ENCODE peak calls at places on chromosomes 4 and X, in eight cellular contexts. One of them, this sample, is unnamed.

GRCh38 chrX:140701480-140701879 is 8.1 kb upstream of the LINC00632 start:
- DNase-seq in adrenal gland: no peak
- DNase-seq in ovary: no peak
- DNase-seq in Peyer's patch: no peak
- DNase-seq in HCT116: no peak
- DNase-seq in GM12878: no peak
- DNase-seq in IMR-90: peak
- DNase-seq in uterus: no peak
- DNase-seq in this sample: peak

GRCh38 chrX:154136627-154137161 is 7.3 kb upstream of the OPN1LW start:
- DNase-seq in GM12878: no peak
- DNase-seq in ovary: peak
- DNase-seq in Peyer's patch: peak
- DNase-seq in IMR-90: peak
- DNase-seq in uterus: peak
- DNase-seq in HCT116: peak
- DNase-seq in adrenal gland: peak
- DNase-seq in this sample: peak

GRCh38 chrX:21004835-21005234 is 369.4 kb upstream of the CNKSR2 start:
- DNase-seq in adrenal gland: no peak
- DNase-seq in HCT116: no peak
- DNase-seq in GM12878: no peak
- DNase-seq in IMR-90: no peak
- DNase-seq in Peyer's patch: no peak
- DNase-seq in uterus: no peak
- DNase-seq in ovary: no peak
- DNase-seq in this sample: no peak

GRCh38 chr4:113113151-113113550 is 63.7 kb downstream of the ANK2 start:
- DNase-seq in uterus: no peak
- DNase-seq in GM12878: no peak
- DNase-seq in ovary: no peak
- DNase-seq in Peyer's patch: no peak
- DNase-seq in adrenal gland: no peak
- DNase-seq in IMR-90: no peak
- DNase-seq in HCT116: no peak
- DNase-seq in this sample: no peak

GRCh38 chr4:157514711-157515110 is 294.2 kb downstream of the GRIA2 start:
- DNase-seq in uterus: no peak
- DNase-seq in GM12878: no peak
- DNase-seq in ovary: no peak
- DNase-seq in adrenal gland: no peak
- DNase-seq in Peyer's patch: no peak
- DNase-seq in IMR-90: no peak
- DNase-seq in HCT116: no peak
- DNase-seq in this sample: peak

GRCh38 chrX:85051627-85052026 is 48.0 kb downstream of the APOOL start:
- DNase-seq in HCT116: no peak
- DNase-seq in uterus: no peak
- DNase-seq in GM12878: no peak
- DNase-seq in ovary: no peak
- DNase-seq in IMR-90: no peak
- DNase-seq in adrenal gland: no peak
- DNase-seq in Peyer's patch: no peak
- DNase-seq in this sample: no peak

GRCh38 chrX:79169484-79169883 is 25.0 kb downstream of the GPR174 start:
- DNase-seq in IMR-90: no peak
- DNase-seq in HCT116: no peak
- DNase-seq in ovary: no peak
- DNase-seq in uterus: no peak
- DNase-seq in GM12878: no peak
- DNase-seq in adrenal gland: no peak
- DNase-seq in Peyer's patch: no peak
- DNase-seq in this sample: no peak

GRCh38 chr4:80201326-80202151 is 4.2 kb downstream of the PRDM8 start:
- DNase-seq in IMR-90: peak
- DNase-seq in adrenal gland: no peak
- DNase-seq in uterus: peak
- DNase-seq in HCT116: no peak
- DNase-seq in ovary: peak
- DNase-seq in Peyer's patch: no peak
- DNase-seq in GM12878: no peak
- DNase-seq in this sample: no peak

GRCh38 chrX:14872355-14872754 is 514 bp downstream of the FANCB start:
- DNase-seq in ovary: no peak
- DNase-seq in adrenal gland: no peak
- DNase-seq in Peyer's patch: no peak
- DNase-seq in IMR-90: no peak
- DNase-seq in GM12878: no peak
- DNase-seq in HCT116: no peak
- DNase-seq in uterus: no peak
- DNase-seq in this sample: no peak

GRCh38 chrX:131729295-131729694 is 185.4 kb downstream of the OR13H1 start:
- DNase-seq in adrenal gland: peak
- DNase-seq in Peyer's patch: no peak
- DNase-seq in IMR-90: peak
- DNase-seq in GM12878: peak
- DNase-seq in HCT116: no peak
- DNase-seq in uterus: peak
- DNase-seq in ovary: peak
- DNase-seq in this sample: peak

GRCh38 chr4:118803253-118803652 is 32.7 kb downstream of the SEC24D start:
- DNase-seq in IMR-90: no peak
- DNase-seq in Peyer's patch: no peak
- DNase-seq in GM12878: no peak
- DNase-seq in ovary: no peak
- DNase-seq in HCT116: no peak
- DNase-seq in uterus: no peak
- DNase-seq in adrenal gland: no peak
- DNase-seq in this sample: peak

GRCh38 chrX:150223176-150224015 is 139.7 kb upstream of the MAMLD1 start:
- DNase-seq in adrenal gland: no peak
- DNase-seq in HCT116: no peak
- DNase-seq in GM12878: no peak
- DNase-seq in ovary: no peak
- DNase-seq in uterus: no peak
- DNase-seq in Peyer's patch: no peak
- DNase-seq in IMR-90: no peak
- DNase-seq in this sample: no peak

GRCh38 chrX:133715715-133716114 is 269.7 kb downstream of the GPC3 start:
- DNase-seq in uterus: no peak
- DNase-seq in Peyer's patch: no peak
- DNase-seq in GM12878: no peak
- DNase-seq in ovary: no peak
- DNase-seq in adrenal gland: no peak
- DNase-seq in HCT116: no peak
- DNase-seq in IMR-90: no peak
- DNase-seq in this sample: no peak

GRCh38 chr4:3724319-3725231 is 41.6 kb upstream of the ADRA2C start:
- DNase-seq in Peyer's patch: no peak
- DNase-seq in HCT116: no peak
- DNase-seq in ovary: no peak
- DNase-seq in uterus: no peak
- DNase-seq in adrenal gland: no peak
- DNase-seq in GM12878: no peak
- DNase-seq in IMR-90: no peak
- DNase-seq in this sample: no peak

GRCh38 chr4:3722446-3723231 is 43.5 kb upstream of the ADRA2C start:
- DNase-seq in ovary: no peak
- DNase-seq in uterus: no peak
- DNase-seq in adrenal gland: no peak
- DNase-seq in HCT116: no peak
- DNase-seq in Peyer's patch: no peak
- DNase-seq in IMR-90: no peak
- DNase-seq in GM12878: no peak
- DNase-seq in this sample: no peak

GRCh38 chr4:3721627-3722026 is 44.6 kb upstream of the ADRA2C start:
- DNase-seq in ovary: no peak
- DNase-seq in HCT116: no peak
- DNase-seq in Peyer's patch: no peak
- DNase-seq in GM12878: no peak
- DNase-seq in adrenal gland: no peak
- DNase-seq in IMR-90: no peak
- DNase-seq in uterus: no peak
- DNase-seq in this sample: no peak

GRCh38 chr4:3721186-3721585 is 45.0 kb upstream of the ADRA2C start:
- DNase-seq in adrenal gland: no peak
- DNase-seq in ovary: no peak
- DNase-seq in Peyer's patch: no peak
- DNase-seq in GM12878: no peak
- DNase-seq in uterus: no peak
- DNase-seq in IMR-90: no peak
- DNase-seq in HCT116: no peak
- DNase-seq in this sample: no peak

DNA sequence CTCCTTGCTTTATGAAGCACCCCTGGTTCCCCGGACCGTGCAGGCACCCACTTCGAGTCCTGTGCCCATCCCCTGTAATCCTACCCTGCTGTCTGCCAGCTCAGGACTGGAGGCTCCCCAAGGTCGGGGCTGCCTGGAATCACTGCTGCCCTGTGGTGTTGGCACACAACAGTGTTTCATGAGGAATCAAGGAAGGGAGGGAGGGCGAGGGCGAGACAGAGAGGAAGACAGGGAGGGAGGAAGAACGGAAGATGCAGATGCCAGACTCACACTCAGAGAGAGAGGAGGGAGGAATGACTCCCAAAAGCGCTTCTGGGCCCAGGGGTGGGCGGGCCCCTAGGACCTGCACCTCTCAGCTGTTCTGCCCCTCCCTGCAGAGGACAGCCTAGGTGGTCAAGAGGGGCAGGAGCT is 42.9 kb upstream of the ADRA2C start:
- DNase-seq in ovary: no peak
- DNase-seq in Peyer's patch: no peak
- DNase-seq in uterus: no peak
- DNase-seq in HCT116: no peak
- DNase-seq in adrenal gland: no peak
- DNase-seq in GM12878: no peak
- DNase-seq in IMR-90: no peak
- DNase-seq in this sample: no peak
- H3K27ac ChIP-seq in ovary: no peak
- H3K27ac ChIP-seq in Peyer's patch: no peak
- H3K27ac ChIP-seq in uterus: no peak
- H3K27ac ChIP-seq in HCT116: no peak
- H3K27ac ChIP-seq in adrenal gland: no peak
- H3K27ac ChIP-seq in GM12878: no peak
- H3K27ac ChIP-seq in IMR-90: no peak
- H3K27ac ChIP-seq in this sample: no peak

GRCh38 chr4:74157116-74157742 is 689 bp upstream of the MTHFD2L start:
- DNase-seq in adrenal gland: peak
- DNase-seq in IMR-90: peak
- DNase-seq in HCT116: no peak
- DNase-seq in Peyer's patch: no peak
- DNase-seq in GM12878: no peak
- DNase-seq in ovary: no peak
- DNase-seq in uterus: no peak
- DNase-seq in this sample: no peak

GRCh38 chr4:74159397-74159709 is 1.4 kb downstream of the MTHFD2L start:
- DNase-seq in IMR-90: no peak
- DNase-seq in Peyer's patch: no peak
- DNase-seq in ovary: no peak
- DNase-seq in GM12878: no peak
- DNase-seq in HCT116: no peak
- DNase-seq in uterus: no peak
- DNase-seq in adrenal gland: no peak
- DNase-seq in this sample: no peak

GRCh38 chr4:74158561-74159396 is 861 bp downstream of the MTHFD2L start:
- DNase-seq in uterus: no peak
- DNase-seq in ovary: no peak
- DNase-seq in IMR-90: peak
- DNase-seq in HCT116: no peak
- DNase-seq in GM12878: peak
- DNase-seq in Peyer's patch: no peak
- DNase-seq in adrenal gland: no peak
- DNase-seq in this sample: no peak

GRCh38 chr4:74156521-74156920 is 1.4 kb upstream of the MTHFD2L start:
- DNase-seq in Peyer's patch: no peak
- DNase-seq in adrenal gland: no peak
- DNase-seq in uterus: no peak
- DNase-seq in IMR-90: no peak
- DNase-seq in GM12878: no peak
- DNase-seq in HCT116: no peak
- DNase-seq in ovary: no peak
- DNase-seq in this sample: no peak

GRCh38 chr4:74157743-74158560 is at the start of gene MTHFD2L:
- DNase-seq in IMR-90: peak
- DNase-seq in GM12878: peak
- DNase-seq in HCT116: peak
- DNase-seq in ovary: peak
- DNase-seq in uterus: peak
- DNase-seq in adrenal gland: peak
- DNase-seq in Peyer's patch: peak
- DNase-seq in this sample: peak
- TF ChIP-seq POLR2A in IMR-90: peak
- TF ChIP-seq POLR2A in GM12878: peak
- TF ChIP-seq POLR2A in HCT116: peak
- TF ChIP-seq POLR2A in ovary: peak
- TF ChIP-seq POLR2A in uterus: peak
- TF ChIP-seq POLR2A in adrenal gland: peak
- TF ChIP-seq POLR2A in Peyer's patch: peak
- TF ChIP-seq POLR2A in this sample: no peak

GRCh38 chrX:69280956-69281355 is 115.7 kb upstream of the PJA1 start:
- DNase-seq in GM12878: no peak
- DNase-seq in Peyer's patch: no peak
- DNase-seq in IMR-90: no peak
- DNase-seq in ovary: no peak
- DNase-seq in adrenal gland: no peak
- DNase-seq in uterus: no peak
- DNase-seq in HCT116: no peak
- DNase-seq in this sample: no peak
- H3K27ac ChIP-seq in GM12878: no peak
- H3K27ac ChIP-seq in Peyer's patch: no peak
- H3K27ac ChIP-seq in IMR-90: no peak
- H3K27ac ChIP-seq in ovary: no peak
- H3K27ac ChIP-seq in adrenal gland: no peak
- H3K27ac ChIP-seq in uterus: no peak
- H3K27ac ChIP-seq in HCT116: no peak
- H3K27ac ChIP-seq in this sample: no peak

DNA sequence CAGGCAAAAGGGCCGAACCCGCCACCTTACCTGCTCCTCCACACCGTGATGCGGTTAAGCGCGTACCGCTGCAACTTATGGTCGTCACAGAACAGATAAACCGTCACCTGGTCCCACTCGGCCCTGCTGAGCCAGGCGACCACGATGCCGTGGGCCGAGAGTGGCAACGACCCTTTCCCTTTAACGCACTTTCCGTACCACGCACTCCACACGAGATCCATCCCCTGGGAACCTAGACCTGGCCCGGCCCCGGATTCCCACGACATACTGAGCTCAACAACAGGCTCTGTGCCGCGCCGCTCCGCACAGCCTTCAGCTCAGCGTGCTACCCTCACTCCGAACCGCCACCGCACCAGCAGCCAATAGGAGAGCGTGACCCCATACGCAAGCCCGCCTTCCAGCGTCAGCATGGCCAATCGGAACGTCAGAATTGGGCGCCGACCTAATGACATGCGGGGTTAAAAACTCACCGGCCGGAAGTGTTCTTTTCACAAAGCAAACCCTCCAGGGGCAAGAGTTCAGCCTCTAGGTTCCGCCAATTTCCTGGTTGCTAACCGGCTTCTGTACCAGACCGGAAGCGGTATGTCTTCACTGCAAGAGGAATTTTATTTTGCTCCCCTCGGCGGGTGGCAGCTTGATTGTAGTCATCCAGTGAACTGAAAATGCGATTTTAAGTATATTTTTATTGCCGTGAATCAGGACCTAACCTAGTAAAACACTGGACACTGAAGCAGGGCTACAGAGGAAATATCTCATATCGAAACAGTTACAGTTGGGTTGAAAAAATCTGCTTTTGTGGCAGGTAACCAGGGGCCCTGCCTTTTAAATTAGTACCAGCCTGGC is at the start of gene LAS1L:
- DNase-seq in HCT116: peak
- DNase-seq in adrenal gland: peak
- DNase-seq in GM12878: peak
- DNase-seq in uterus: peak
- DNase-seq in Peyer's patch: peak
- DNase-seq in ovary: peak
- DNase-seq in IMR-90: peak
- DNase-seq in this sample: peak
- TF ChIP-seq POLR2A in HCT116: no peak
- TF ChIP-seq POLR2A in adrenal gland: peak
- TF ChIP-seq POLR2A in GM12878: peak
- TF ChIP-seq POLR2A in uterus: peak
- TF ChIP-seq POLR2A in Peyer's patch: no peak
- TF ChIP-seq POLR2A in ovary: peak
- TF ChIP-seq POLR2A in IMR-90: peak
- TF ChIP-seq POLR2A in this sample: no peak

This sample was measured in testis.